ENCODE peak calls at places on chromosomes 16 and 17, in five cellular contexts. One of them, this sample, is unnamed.

GRCh38 chr16:22055881-22056280 is 36.5 kb upstream of the VWA3A start:
- DNase-seq in NCI-H146: no peak
- DNase-seq in HT1080: no peak
- DNase-seq in activated T-helper 9 cell treated with anti-CD3 and anti-CD28 coated beads, Interleukin-2, amount 50 U/mL, for 16 hours: no peak
- DNase-seq in T follicular helper cell: no peak
- DNase-seq in this sample: no peak

GRCh38 chr17:60900688-60901087 is 223.0 kb downstream of the BCAS3 start:
- DNase-seq in NCI-H146: no peak
- DNase-seq in HT1080: no peak
- DNase-seq in activated T-helper 9 cell treated with anti-CD3 and anti-CD28 coated beads, Interleukin-2, amount 50 U/mL, for 16 hours: no peak
- DNase-seq in T follicular helper cell: no peak
- DNase-seq in this sample: no peak

GRCh38 chr16:67718668-67719047 is 458 bp downstream of the GFOD2 start:
- DNase-seq in T follicular helper cell: no peak
- DNase-seq in activated T-helper 9 cell treated with anti-CD3 and anti-CD28 coated beads, Interleukin-2, amount 50 U/mL, for 16 hours: no peak
- DNase-seq in NCI-H146: peak
- DNase-seq in HT1080: peak
- DNase-seq in this sample: no peak

GRCh38 chr16:13331918-13332317 is 430.5 kb downstream of the SHISA9 start:
- DNase-seq in activated T-helper 9 cell treated with anti-CD3 and anti-CD28 coated beads, Interleukin-2, amount 50 U/mL, for 16 hours: no peak
- DNase-seq in T follicular helper cell: no peak
- DNase-seq in HT1080: no peak
- DNase-seq in NCI-H146: no peak
- DNase-seq in this sample: no peak

GRCh38 chr16:12252616-12253015 is 276.1 kb downstream of the SNX29 start:
- DNase-seq in HT1080: no peak
- DNase-seq in activated T-helper 9 cell treated with anti-CD3 and anti-CD28 coated beads, Interleukin-2, amount 50 U/mL, for 16 hours: no peak
- DNase-seq in NCI-H146: peak
- DNase-seq in T follicular helper cell: no peak
- DNase-seq in this sample: no peak

GRCh38 chr17:53749178-53749577 is 73.5 kb upstream of the KIF2B start:
- DNase-seq in NCI-H146: no peak
- DNase-seq in activated T-helper 9 cell treated with anti-CD3 and anti-CD28 coated beads, Interleukin-2, amount 50 U/mL, for 16 hours: no peak
- DNase-seq in T follicular helper cell: no peak
- DNase-seq in HT1080: peak
- DNase-seq in this sample: no peak

GRCh38 chr17:7853693-7854043 is 1.2 kb upstream of the TMEM88 start:
- DNase-seq in T follicular helper cell: no peak
- DNase-seq in activated T-helper 9 cell treated with anti-CD3 and anti-CD28 coated beads, Interleukin-2, amount 50 U/mL, for 16 hours: no peak
- DNase-seq in HT1080: no peak
- DNase-seq in NCI-H146: no peak
- DNase-seq in this sample: no peak

GRCh38 chr16:19678804-19679203 is 39.2 kb downstream of the KNOP1 start:
- DNase-seq in NCI-H146: no peak
- DNase-seq in activated T-helper 9 cell treated with anti-CD3 and anti-CD28 coated beads, Interleukin-2, amount 50 U/mL, for 16 hours: no peak
- DNase-seq in HT1080: no peak
- DNase-seq in T follicular helper cell: no peak
- DNase-seq in this sample: no peak

GRCh38 chr16:85446846-85447656 is 166.1 kb upstream of the GSE1 start:
- DNase-seq in activated T-helper 9 cell treated with anti-CD3 and anti-CD28 coated beads, Interleukin-2, amount 50 U/mL, for 16 hours: no peak
- DNase-seq in NCI-H146: peak
- DNase-seq in HT1080: no peak
- DNase-seq in T follicular helper cell: no peak
- DNase-seq in this sample: no peak

GRCh38 chr16:56354016-56354415 is 71.3 kb downstream of the AMFR start:
- DNase-seq in NCI-H146: no peak
- DNase-seq in T follicular helper cell: no peak
- DNase-seq in activated T-helper 9 cell treated with anti-CD3 and anti-CD28 coated beads, Interleukin-2, amount 50 U/mL, for 16 hours: no peak
- DNase-seq in HT1080: no peak
- DNase-seq in this sample: no peak

GRCh38 chr17:77865109-77865611 is 93.3 kb upstream of the TNRC6C start:
- DNase-seq in T follicular helper cell: no peak
- DNase-seq in NCI-H146: no peak
- DNase-seq in HT1080: no peak
- DNase-seq in activated T-helper 9 cell treated with anti-CD3 and anti-CD28 coated beads, Interleukin-2, amount 50 U/mL, for 16 hours: no peak
- DNase-seq in this sample: no peak

GRCh38 chr17:33640629-33641028 is 347.5 kb upstream of the ASIC2 start:
- DNase-seq in activated T-helper 9 cell treated with anti-CD3 and anti-CD28 coated beads, Interleukin-2, amount 50 U/mL, for 16 hours: no peak
- DNase-seq in HT1080: no peak
- DNase-seq in NCI-H146: no peak
- DNase-seq in T follicular helper cell: no peak
- DNase-seq in this sample: no peak

GRCh38 chr17:74245145-74245817 is 28.8 kb upstream of the DNAI2 start:
- DNase-seq in NCI-H146: peak
- DNase-seq in T follicular helper cell: no peak
- DNase-seq in activated T-helper 9 cell treated with anti-CD3 and anti-CD28 coated beads, Interleukin-2, amount 50 U/mL, for 16 hours: no peak
- DNase-seq in HT1080: no peak
- DNase-seq in this sample: no peak

GRCh38 chr16:57609541-57610401 is 18.7 kb upstream of the ADGRG1 start:
- DNase-seq in activated T-helper 9 cell treated with anti-CD3 and anti-CD28 coated beads, Interleukin-2, amount 50 U/mL, for 16 hours: peak
- DNase-seq in NCI-H146: no peak
- DNase-seq in HT1080: no peak
- DNase-seq in T follicular helper cell: peak
- DNase-seq in this sample: no peak

GRCh38 chr17:22459331-22459952 is 767.1 kb downstream of the KCNJ18 start:
- DNase-seq in activated T-helper 9 cell treated with anti-CD3 and anti-CD28 coated beads, Interleukin-2, amount 50 U/mL, for 16 hours: no peak
- DNase-seq in NCI-H146: no peak
- DNase-seq in HT1080: no peak
- DNase-seq in T follicular helper cell: no peak
- DNase-seq in this sample: no peak

GRCh38 chr17:59423137-59423703 is 91.8 kb downstream of the YPEL2 start:
- DNase-seq in T follicular helper cell: no peak
- DNase-seq in activated T-helper 9 cell treated with anti-CD3 and anti-CD28 coated beads, Interleukin-2, amount 50 U/mL, for 16 hours: no peak
- DNase-seq in NCI-H146: no peak
- DNase-seq in HT1080: peak
- DNase-seq in this sample: peak

GRCh38 chr16:29743827-29744531 is 1.8 kb downstream of the C16orf54 start:
- DNase-seq in activated T-helper 9 cell treated with anti-CD3 and anti-CD28 coated beads, Interleukin-2, amount 50 U/mL, for 16 hours: peak
- DNase-seq in HT1080: no peak
- DNase-seq in T follicular helper cell: no peak
- DNase-seq in NCI-H146: no peak
- DNase-seq in this sample: no peak

GRCh38 chr17:65064452-65065019 is 8.0 kb upstream of the GNA13 start:
- DNase-seq in HT1080: peak
- DNase-seq in NCI-H146: no peak
- DNase-seq in activated T-helper 9 cell treated with anti-CD3 and anti-CD28 coated beads, Interleukin-2, amount 50 U/mL, for 16 hours: no peak
- DNase-seq in T follicular helper cell: no peak
- DNase-seq in this sample: no peak

GRCh38 chr17:77391668-77392375 is 251.1 kb downstream of the SEC14L1 start:
- DNase-seq in T follicular helper cell: no peak
- DNase-seq in NCI-H146: no peak
- DNase-seq in HT1080: peak
- DNase-seq in activated T-helper 9 cell treated with anti-CD3 and anti-CD28 coated beads, Interleukin-2, amount 50 U/mL, for 16 hours: no peak
- DNase-seq in this sample: no peak

GRCh38 chr17:21373034-21373433 is 3.1 kb upstream of the KCNJ12 start:
- DNase-seq in NCI-H146: no peak
- DNase-seq in activated T-helper 9 cell treated with anti-CD3 and anti-CD28 coated beads, Interleukin-2, amount 50 U/mL, for 16 hours: no peak
- DNase-seq in HT1080: no peak
- DNase-seq in T follicular helper cell: no peak
- DNase-seq in this sample: no peak

GRCh38 chr16:8890549-8890921 is 8.4 kb downstream of the LITAFD start:
- DNase-seq in T follicular helper cell: no peak
- DNase-seq in activated T-helper 9 cell treated with anti-CD3 and anti-CD28 coated beads, Interleukin-2, amount 50 U/mL, for 16 hours: no peak
- DNase-seq in HT1080: no peak
- DNase-seq in NCI-H146: no peak
- DNase-seq in this sample: no peak

GRCh38 chr16:79191933-79192332 is 408.6 kb downstream of the MAF start:
- DNase-seq in T follicular helper cell: no peak
- DNase-seq in HT1080: no peak
- DNase-seq in NCI-H146: no peak
- DNase-seq in activated T-helper 9 cell treated with anti-CD3 and anti-CD28 coated beads, Interleukin-2, amount 50 U/mL, for 16 hours: no peak
- DNase-seq in this sample: no peak

GRCh38 chr17:61234102-61234750 is 165.4 kb upstream of the TBX2 start:
- DNase-seq in T follicular helper cell: no peak
- DNase-seq in NCI-H146: no peak
- DNase-seq in activated T-helper 9 cell treated with anti-CD3 and anti-CD28 coated beads, Interleukin-2, amount 50 U/mL, for 16 hours: no peak
- DNase-seq in HT1080: no peak
- DNase-seq in this sample: no peak

GRCh38 chr16:49588729-49589384 is 215.3 kb downstream of the C16orf78 start:
- DNase-seq in HT1080: peak
- DNase-seq in activated T-helper 9 cell treated with anti-CD3 and anti-CD28 coated beads, Interleukin-2, amount 50 U/mL, for 16 hours: no peak
- DNase-seq in T follicular helper cell: no peak
- DNase-seq in NCI-H146: no peak
- DNase-seq in this sample: no peak

GRCh38 chr17:82907797-82908261 is 68.0 kb upstream of the ZNF750 start:
- DNase-seq in NCI-H146: no peak
- DNase-seq in HT1080: no peak
- DNase-seq in T follicular helper cell: no peak
- DNase-seq in activated T-helper 9 cell treated with anti-CD3 and anti-CD28 coated beads, Interleukin-2, amount 50 U/mL, for 16 hours: no peak
- DNase-seq in this sample: no peak

GRCh38 chr17:72125226-72125651 is 4.4 kb downstream of the SOX9 start:
- DNase-seq in T follicular helper cell: no peak
- DNase-seq in NCI-H146: no peak
- DNase-seq in HT1080: no peak
- DNase-seq in activated T-helper 9 cell treated with anti-CD3 and anti-CD28 coated beads, Interleukin-2, amount 50 U/mL, for 16 hours: no peak
- DNase-seq in this sample: no peak

GRCh38 chr17:64780096-64781012 is 118.2 kb upstream of the SMURF2 start:
- DNase-seq in HT1080: no peak
- DNase-seq in NCI-H146: peak
- DNase-seq in T follicular helper cell: peak
- DNase-seq in activated T-helper 9 cell treated with anti-CD3 and anti-CD28 coated beads, Interleukin-2, amount 50 U/mL, for 16 hours: peak
- DNase-seq in this sample: peak

GRCh38 chr16:62014534-62014933 is 21.7 kb downstream of the CDH8 start:
- DNase-seq in T follicular helper cell: no peak
- DNase-seq in NCI-H146: no peak
- DNase-seq in activated T-helper 9 cell treated with anti-CD3 and anti-CD28 coated beads, Interleukin-2, amount 50 U/mL, for 16 hours: no peak
- DNase-seq in HT1080: no peak
- DNase-seq in this sample: no peak

GRCh38 chr17:71068351-71068750 is 899.0 kb downstream of the KCNJ2 start:
- DNase-seq in HT1080: peak
- DNase-seq in T follicular helper cell: no peak
- DNase-seq in NCI-H146: no peak
- DNase-seq in activated T-helper 9 cell treated with anti-CD3 and anti-CD28 coated beads, Interleukin-2, amount 50 U/mL, for 16 hours: no peak
- DNase-seq in this sample: no peak

GRCh38 chr17:79851461-79851817 is 12.2 kb upstream of the CBX4 start:
- DNase-seq in T follicular helper cell: no peak
- DNase-seq in activated T-helper 9 cell treated with anti-CD3 and anti-CD28 coated beads, Interleukin-2, amount 50 U/mL, for 16 hours: no peak
- DNase-seq in HT1080: no peak
- DNase-seq in NCI-H146: peak
- DNase-seq in this sample: peak

GRCh38 chr16:61858996-61859395 is 177.2 kb downstream of the CDH8 start:
- DNase-seq in NCI-H146: no peak
- DNase-seq in T follicular helper cell: no peak
- DNase-seq in activated T-helper 9 cell treated with anti-CD3 and anti-CD28 coated beads, Interleukin-2, amount 50 U/mL, for 16 hours: no peak
- DNase-seq in HT1080: no peak
- DNase-seq in this sample: no peak

GRCh38 chr16:50267651-50268050 is 1.3 kb downstream of the ADCY7 start:
- DNase-seq in NCI-H146: no peak
- DNase-seq in activated T-helper 9 cell treated with anti-CD3 and anti-CD28 coated beads, Interleukin-2, amount 50 U/mL, for 16 hours: no peak
- DNase-seq in T follicular helper cell: no peak
- DNase-seq in HT1080: no peak
- DNase-seq in this sample: no peak

GRCh38 chr16:81511371-81511770 is 66.8 kb downstream of the CMIP start:
- DNase-seq in activated T-helper 9 cell treated with anti-CD3 and anti-CD28 coated beads, Interleukin-2, amount 50 U/mL, for 16 hours: no peak
- DNase-seq in NCI-H146: no peak
- DNase-seq in T follicular helper cell: no peak
- DNase-seq in HT1080: peak
- DNase-seq in this sample: peak

GRCh38 chr16:47612711-47613110 is 151.6 kb downstream of the PHKB start:
- DNase-seq in NCI-H146: no peak
- DNase-seq in activated T-helper 9 cell treated with anti-CD3 and anti-CD28 coated beads, Interleukin-2, amount 50 U/mL, for 16 hours: no peak
- DNase-seq in T follicular helper cell: no peak
- DNase-seq in HT1080: no peak
- DNase-seq in this sample: no peak

GRCh38 chr17:48804936-48805411 is 12.1 kb downstream of the TTLL6 start:
- DNase-seq in HT1080: peak
- DNase-seq in T follicular helper cell: peak
- DNase-seq in NCI-H146: peak
- DNase-seq in activated T-helper 9 cell treated with anti-CD3 and anti-CD28 coated beads, Interleukin-2, amount 50 U/mL, for 16 hours: peak
- DNase-seq in this sample: peak

GRCh38 chr17:61007980-61008379 is 330.3 kb downstream of the BCAS3 start:
- DNase-seq in T follicular helper cell: no peak
- DNase-seq in NCI-H146: no peak
- DNase-seq in activated T-helper 9 cell treated with anti-CD3 and anti-CD28 coated beads, Interleukin-2, amount 50 U/mL, for 16 hours: no peak
- DNase-seq in HT1080: no peak
- DNase-seq in this sample: no peak

GRCh38 chr17:39926588-39927100 is 757 bp downstream of the ORMDL3 start:
- DNase-seq in HT1080: no peak
- DNase-seq in T follicular helper cell: peak
- DNase-seq in activated T-helper 9 cell treated with anti-CD3 and anti-CD28 coated beads, Interleukin-2, amount 50 U/mL, for 16 hours: peak
- DNase-seq in NCI-H146: peak
- DNase-seq in this sample: no peak

This sample was measured in HCT116.